ENCODE peak calls at places on chromosomes 7 and 10, in seven cellular contexts. N is Kasumi-1; B is naive thymus-derived CD4-positive, alpha-beta T cell; Z is body of pancreas; P is AG08396; G is transverse colon; Q is Panc1. D is an unnamed sample.

GRCh38 chr7:156073366-156074052 is 261.2 kb upstream of the SHH start:
- DNase-seq in N (no peak), B (no peak), Z (peak), P (no peak), G (no peak), Q (no peak), D (no peak)

GRCh38 chr7:128738570-128739047 is 550 bp upstream of the CALU start:
- DNase-seq in N (peak), B (no peak), Z (no peak), P (no peak), G (no peak), Q (no peak), D (no peak)

GRCh38 chr7:151304856-151305255 is 36.8 kb upstream of the NUB1 start:
- DNase-seq in N (no peak), B (no peak), Z (no peak), P (no peak), G (no peak), Q (no peak), D (no peak)

GRCh38 chr10:77121829-77122228 is 515.8 kb downstream of the KCNMA1 start:
- DNase-seq in N (no peak), B (no peak), Z (no peak), P (no peak), G (peak), Q (no peak), D (no peak)

GRCh38 chr7:152577339-152577738 is 98.6 kb downstream of the XRCC2 start:
- DNase-seq in N (no peak), B (no peak), Z (no peak), P (no peak), G (no peak), Q (no peak), D (no peak)

GRCh38 chr10:89591796-89592271 is 53.2 kb downstream of the PANK1 start:
- DNase-seq in N (no peak), B (no peak), Z (peak), P (peak), G (no peak), Q (no peak), D (no peak)

GRCh38 chr7:106604303-106604918 is 56.5 kb downstream of the CCDC71L start:
- DNase-seq in N (peak), B (no peak), Z (no peak), P (no peak), G (no peak), Q (no peak), D (no peak)

GRCh38 chr7:73894851-73895441 is 34.0 kb downstream of the TMEM270 start:
- DNase-seq in N (no peak), B (no peak), Z (peak), P (peak), G (peak), Q (no peak), D (no peak)

GRCh38 chr7:127813991-127814556 is 162.1 kb downstream of the SND1 start:
- DNase-seq in N (no peak), B (no peak), Z (no peak), P (no peak), G (no peak), Q (no peak), D (no peak)

GRCh38 chr7:30285067-30285530 is 702 bp downstream of the ZNRF2 start:
- DNase-seq in N (no peak), B (peak), Z (peak), P (peak), G (peak), Q (no peak), D (no peak)

GRCh38 chr7:96701258-96701657 is 8.4 kb downstream of the SEM1 start:
- DNase-seq in N (no peak), B (no peak), Z (no peak), P (no peak), G (no peak), Q (no peak), D (no peak)

GRCh38 chr7:106615808-106616691 is 44.9 kb downstream of the CCDC71L start:
- DNase-seq in N (no peak), B (no peak), Z (no peak), P (no peak), G (no peak), Q (no peak), D (no peak)

GRCh38 chr10:11379771-11380170 is 231.7 kb downstream of the USP6NL start:
- DNase-seq in N (no peak), B (no peak), Z (no peak), P (no peak), G (no peak), Q (no peak), D (no peak)

GRCh38 chr7:90764848-90765570 is 168.9 kb downstream of the CDK14 start:
- DNase-seq in N (no peak), B (no peak), Z (no peak), P (no peak), G (no peak), Q (no peak), D (no peak)

GRCh38 chr7:88310950-88311674 is 4.4 kb upstream of the STEAP4 start:
- DNase-seq in N (no peak), B (no peak), Z (no peak), P (no peak), G (no peak), Q (no peak), D (no peak)

GRCh38 chr10:35127289-35127891 is 744 bp downstream of the CREM start:
- DNase-seq in N (peak), B (peak), Z (peak), P (peak), G (peak), Q (no peak), D (no peak)

GRCh38 chr7:22821702-22822485 is 755 bp downstream of the TOMM7 start:
- DNase-seq in N (no peak), B (no peak), Z (no peak), P (no peak), G (no peak), Q (no peak), D (no peak)

GRCh38 chr10:11539191-11539868 is 72.1 kb downstream of the USP6NL start:
- DNase-seq in N (peak), B (no peak), Z (no peak), P (no peak), G (no peak), Q (peak), D (no peak)

GRCh38 chr7:26476271-26476670 is 184.6 kb downstream of the SNX10 start:
- DNase-seq in N (no peak), B (no peak), Z (no peak), P (no peak), G (no peak), Q (no peak), D (no peak)

GRCh38 chr10:130045091-130045652 is 65.5 kb downstream of the C10orf143 start:
- DNase-seq in N (no peak), B (no peak), Z (no peak), P (peak), G (no peak), Q (no peak), D (no peak)

GRCh38 chr10:10826125-10826524 is 191.5 kb upstream of the CELF2 start:
- DNase-seq in N (no peak), B (no peak), Z (no peak), P (no peak), G (no peak), Q (no peak), D (peak)

GRCh38 chr7:51082096-51082840 is 234.3 kb downstream of the COBL start:
- DNase-seq in N (no peak), B (no peak), Z (no peak), P (no peak), G (no peak), Q (no peak), D (no peak)

GRCh38 chr10:110502851-110503301 is 5.2 kb downstream of the DUSP5 start:
- DNase-seq in N (peak), B (no peak), Z (peak), P (peak), G (peak), Q (no peak), D (no peak)

GRCh38 chr10:8069627-8070026 is 15.1 kb downstream of the GATA3 start:
- DNase-seq in N (no peak), B (no peak), Z (no peak), P (peak), G (no peak), Q (no peak), D (no peak)

GRCh38 chr10:75395171-75395954 is 6.2 kb downstream of the ZNF503 start:
- DNase-seq in N (no peak), B (no peak), Z (peak), P (peak), G (peak), Q (no peak), D (no peak)

GRCh38 chr7:158094046-158094445 is 493.6 kb downstream of the PTPRN2 start:
- DNase-seq in N (no peak), B (no peak), Z (no peak), P (no peak), G (no peak), Q (no peak), D (no peak)

GRCh38 chr10:133122171-133122935 is 34.6 kb downstream of the ADGRA1 start:
- DNase-seq in N (no peak), B (no peak), Z (no peak), P (no peak), G (no peak), Q (no peak), D (no peak)

GRCh38 chr7:30727061-30727945 is 24.6 kb upstream of the INMT start:
- DNase-seq in N (peak), B (peak), Z (no peak), P (no peak), G (peak), Q (no peak), D (no peak)

GRCh38 chr7:157795199-157795598 is 458.4 kb downstream of the DNAJB6 start:
- DNase-seq in N (no peak), B (no peak), Z (no peak), P (no peak), G (no peak), Q (no peak), D (no peak)

GRCh38 chr7:101940830-101941229 is 123.4 kb downstream of the CUX1 start:
- DNase-seq in N (no peak), B (no peak), Z (peak), P (no peak), G (peak), Q (no peak), D (no peak)

GRCh38 chr10:48493083-48493871 is 111.6 kb downstream of the ARHGAP22 start:
- DNase-seq in N (peak), B (no peak), Z (no peak), P (no peak), G (no peak), Q (no peak), D (no peak)

GRCh38 chr7:60706-61105 is 131.7 kb upstream of the FAM20C start:
- DNase-seq in N (no peak), B (no peak), Z (peak), P (no peak), G (peak), Q (no peak), D (no peak)

GRCh38 chr10:16967866-16968721 is 150.9 kb upstream of the RSU1 start:
- DNase-seq in N (no peak), B (no peak), Z (peak), P (peak), G (peak), Q (peak), D (no peak)

D was measured in HFF-Myc.